ENCODE peak calls at places on chromosome 13, in nine cellular contexts. R is activated CD4-positive, alpha-beta T cell treated with anti-CD3 and anti-CD28 coated beads, Interleukin-2, amount 50 U/mL, for 1 hour; W is lower leg skin; H is stimulated activated CD4-positive, alpha-beta T cell treated with anti-CD3 and anti-CD28 coated beads, TNF-alpha, amount 100 ng/mL, for 48 hours; Q is stimulated activated naive CD4-positive, alpha-beta T cell; B is DMS153; C is heart right ventricle; V is cardiac fibroblast; G is nephron progenitor cell. X is an unnamed sample.

GRCh38 chr13:43916828-43917227 is 37.1 kb downstream of the LACC1 start:
- DNase-seq in R (no peak), W (no peak), H (no peak), Q (no peak), B (no peak), C (no peak), V (no peak), G (no peak), X (no peak)

GRCh38 chr13:87324558-87324957 is 346.6 kb upstream of the SLITRK5 start:
- DNase-seq in R (no peak), W (no peak), H (no peak), Q (no peak), B (no peak), C (no peak), V (no peak), G (no peak), X (no peak)

GRCh38 chr13:106357198-106357597 is 178.3 kb downstream of the EFNB2 start:
- DNase-seq in R (no peak), W (no peak), H (no peak), Q (no peak), B (no peak), C (no peak), V (peak), G (no peak), X (no peak)

GRCh38 chr13:42996584-42996983 is 4.5 kb upstream of the EPSTI1 start:
- DNase-seq in R (no peak), W (no peak), H (no peak), Q (no peak), B (no peak), C (no peak), V (peak), G (no peak), X (no peak)

GRCh38 chr13:86960876-86961275 is 710.3 kb upstream of the SLITRK5 start:
- DNase-seq in R (no peak), W (no peak), H (no peak), Q (no peak), B (no peak), C (no peak), V (no peak), G (no peak), X (no peak)

GRCh38 chr13:113860579-113861432 is 3.1 kb downstream of the GAS6 start:
- DNase-seq in R (no peak), W (no peak), H (no peak), Q (no peak), B (no peak), C (no peak), V (peak), G (peak), X (no peak)

GRCh38 chr13:98175823-98176222 is 1.2 kb downstream of the RNF113B start:
- DNase-seq in R (no peak), W (no peak), H (no peak), Q (no peak), B (no peak), C (no peak), V (no peak), G (no peak), X (no peak)

GRCh38 chr13:109213714-109214113 is 572.7 kb downstream of the IRS2 start:
- DNase-seq in R (no peak), W (no peak), H (no peak), Q (no peak), B (no peak), C (no peak), V (no peak), G (no peak), X (no peak)

GRCh38 chr13:111242585-111242984 is 77.9 kb upstream of the TEX29 start:
- DNase-seq in R (no peak), W (no peak), H (no peak), Q (no peak), B (no peak), C (no peak), V (no peak), G (no peak), X (no peak)

GRCh38 chr13:26988059-26988769 is 183.4 kb downstream of the USP12 start:
- DNase-seq in R (no peak), W (no peak), H (no peak), Q (no peak), B (no peak), C (no peak), V (no peak), G (no peak), X (no peak)

GRCh38 chr13:113843864-113844556 is 19.9 kb downstream of the GAS6 start:
- DNase-seq in R (no peak), W (no peak), H (no peak), Q (no peak), B (no peak), C (no peak), V (no peak), G (no peak), X (no peak)

GRCh38 chr13:55606045-55606665 is 1534.6 kb upstream of the PRR20A start:
- DNase-seq in R (no peak), W (no peak), H (no peak), Q (no peak), B (no peak), C (no peak), V (no peak), G (no peak), X (no peak)

GRCh38 chr13:96052655-96053002 is 572 bp downstream of the UGGT2 start:
- DNase-seq in R (no peak), W (no peak), H (no peak), Q (no peak), B (peak), C (no peak), V (peak), G (no peak), X (no peak)

GRCh38 chr13:73412933-73413332 is 354.1 kb downstream of the KLF5 start:
- DNase-seq in R (no peak), W (no peak), H (no peak), Q (no peak), B (no peak), C (no peak), V (no peak), G (no peak), X (no peak)

GRCh38 chr13:40599722-40600121 is 66.7 kb downstream of the FOXO1 start:
- DNase-seq in R (no peak), W (no peak), H (no peak), Q (no peak), B (no peak), C (no peak), V (no peak), G (no peak), X (no peak)

GRCh38 chr13:26017932-26018690 is 33.7 kb downstream of the SHISA2 start:
- DNase-seq in R (no peak), W (no peak), H (no peak), Q (no peak), B (no peak), C (no peak), V (peak), G (no peak), X (peak)

GRCh38 chr13:99384468-99384867 is 77.3 kb upstream of the GPR183 start:
- DNase-seq in R (peak), W (peak), H (no peak), Q (peak), B (no peak), C (no peak), V (no peak), G (no peak), X (no peak)

GRCh38 chr13:112450567-112451240 is 74.5 kb downstream of the SPACA7 start:
- DNase-seq in R (no peak), W (no peak), H (no peak), Q (no peak), B (peak), C (no peak), V (no peak), G (no peak), X (no peak)

GRCh38 chr13:32153056-32153455 is 121.5 kb downstream of the FRY start:
- DNase-seq in R (no peak), W (no peak), H (no peak), Q (no peak), B (no peak), C (no peak), V (peak), G (no peak), X (no peak)

GRCh38 chr13:64289702-64290101 is 2874.1 kb upstream of the PCDH20 start:
- DNase-seq in R (no peak), W (no peak), H (no peak), Q (no peak), B (no peak), C (no peak), V (no peak), G (no peak), X (no peak)

GRCh38 chr13:98484289-98485219 is 92.4 kb downstream of the STK24 start:
- DNase-seq in R (peak), W (peak), H (peak), Q (no peak), B (peak), C (peak), V (peak), G (peak), X (no peak)

GRCh38 chr13:109778102-109778542 is 8.3 kb downstream of the IRS2 start:
- DNase-seq in R (no peak), W (no peak), H (no peak), Q (peak), B (peak), C (no peak), V (no peak), G (no peak), X (no peak)

GRCh38 chr13:53631511-53631910 is 602.9 kb downstream of the OLFM4 start:
- DNase-seq in R (no peak), W (no peak), H (no peak), Q (no peak), B (no peak), C (no peak), V (no peak), G (no peak), X (no peak)

GRCh38 chr13:22801402-22802003 is 379.3 kb upstream of the SGCG start:
- DNase-seq in R (no peak), W (no peak), H (no peak), Q (no peak), B (no peak), C (no peak), V (peak), G (no peak), X (no peak)

GRCh38 chr13:46373623-46374022 is 13.4 kb downstream of the RUBCNL start:
- DNase-seq in R (no peak), W (no peak), H (no peak), Q (no peak), B (no peak), C (no peak), V (no peak), G (no peak), X (no peak)

GRCh38 chr13:100130092-100130491 is 41.2 kb downstream of the PCCA start:
- DNase-seq in R (no peak), W (peak), H (no peak), Q (no peak), B (no peak), C (no peak), V (peak), G (no peak), X (no peak)

GRCh38 chr13:100138859-100139491 is 50.1 kb downstream of the PCCA start:
- DNase-seq in R (no peak), W (no peak), H (no peak), Q (no peak), B (no peak), C (no peak), V (no peak), G (no peak), X (no peak)

GRCh38 chr13:99439850-99440604 is 61.2 kb upstream of the TM9SF2 start:
- DNase-seq in R (no peak), W (no peak), H (no peak), Q (no peak), B (no peak), C (no peak), V (no peak), G (no peak), X (no peak)